ENCODE peak calls at places on chromosome X, in eight cellular contexts. One of them, this sample, is unnamed.
A peak's percentile ranks its signal among the peaks of the same experiment; 100 is the strongest.

GRCh38 chrX:65463550-65463949 is 71.0 kb downstream of the LAS1L start:
- DNase-seq in cardiac muscle cell: peak; percentile 6
- DNase-seq in mammary epithelial cell: no peak
- DNase-seq in lower leg skin: no peak
- DNase-seq in foreskin fibroblast: no peak
- DNase-seq in lower lobe of right lung: no peak
- DNase-seq in pancreas: no peak
- DNase-seq in transverse colon: no peak
- DNase-seq in this sample: no peak

GRCh38 chrX:56978172-56978571 is 17.2 kb downstream of the SPIN3 start:
- DNase-seq in transverse colon: peak; percentile 16
- DNase-seq in foreskin fibroblast: peak; percentile 55
- DNase-seq in cardiac muscle cell: peak; percentile 25
- DNase-seq in mammary epithelial cell: peak; percentile 63
- DNase-seq in pancreas: no peak
- DNase-seq in lower leg skin: no peak
- DNase-seq in lower lobe of right lung: no peak
- DNase-seq in this sample: no peak

GRCh38 chrX:46459603-46460002 is 85.6 kb downstream of the ZNF674 start:
- DNase-seq in transverse colon: no peak
- DNase-seq in lower leg skin: no peak
- DNase-seq in foreskin fibroblast: no peak
- DNase-seq in mammary epithelial cell: no peak
- DNase-seq in pancreas: no peak
- DNase-seq in cardiac muscle cell: no peak
- DNase-seq in lower lobe of right lung: no peak
- DNase-seq in this sample: no peak

GRCh38 chrX:112818114-112819012 is 22.3 kb downstream of the AMOT start:
- DNase-seq in transverse colon: no peak
- DNase-seq in cardiac muscle cell: no peak
- DNase-seq in lower lobe of right lung: no peak
- DNase-seq in mammary epithelial cell: peak; percentile 1
- DNase-seq in pancreas: no peak
- DNase-seq in lower leg skin: no peak
- DNase-seq in foreskin fibroblast: no peak
- DNase-seq in this sample: no peak

GRCh38 chrX:151975736-151976275 is 1.3 kb upstream of the GABRE start:
- DNase-seq in foreskin fibroblast: no peak
- DNase-seq in cardiac muscle cell: no peak
- DNase-seq in lower leg skin: peak; percentile 53
- DNase-seq in lower lobe of right lung: no peak
- DNase-seq in transverse colon: no peak
- DNase-seq in pancreas: no peak
- DNase-seq in mammary epithelial cell: no peak
- DNase-seq in this sample: no peak

GRCh38 chrX:28058906-28059305 is 77.7 kb upstream of the DCAF8L1 start:
- DNase-seq in lower leg skin: no peak
- DNase-seq in foreskin fibroblast: no peak
- DNase-seq in pancreas: no peak
- DNase-seq in cardiac muscle cell: peak; percentile 23
- DNase-seq in transverse colon: peak; percentile 38
- DNase-seq in mammary epithelial cell: no peak
- DNase-seq in lower lobe of right lung: no peak
- DNase-seq in this sample: no peak

GRCh38 chrX:10030570-10030969 is 63.4 kb downstream of the CLDN34 start:
- DNase-seq in mammary epithelial cell: no peak
- DNase-seq in cardiac muscle cell: no peak
- DNase-seq in pancreas: no peak
- DNase-seq in foreskin fibroblast: peak; percentile 30
- DNase-seq in lower lobe of right lung: no peak
- DNase-seq in lower leg skin: no peak
- DNase-seq in transverse colon: no peak
- DNase-seq in this sample: no peak

GRCh38 chrX:122934131-122934530 is 249.9 kb upstream of the GRIA3 start:
- DNase-seq in foreskin fibroblast: peak; percentile 2
- DNase-seq in lower leg skin: no peak
- DNase-seq in cardiac muscle cell: no peak
- DNase-seq in pancreas: no peak
- DNase-seq in lower lobe of right lung: no peak
- DNase-seq in mammary epithelial cell: no peak
- DNase-seq in transverse colon: no peak
- DNase-seq in this sample: no peak

GRCh38 chrX:119417842-119418241 is 18.7 kb downstream of the SLC25A43 start:
- DNase-seq in pancreas: no peak
- DNase-seq in foreskin fibroblast: peak; percentile 21
- DNase-seq in lower leg skin: no peak
- DNase-seq in transverse colon: no peak
- DNase-seq in cardiac muscle cell: no peak
- DNase-seq in lower lobe of right lung: no peak
- DNase-seq in mammary epithelial cell: no peak
- DNase-seq in this sample: no peak

GRCh38 chrX:132037479-132037993 is 14.4 kb downstream of the STK26 start:
- DNase-seq in lower lobe of right lung: no peak
- DNase-seq in pancreas: no peak
- DNase-seq in foreskin fibroblast: no peak
- DNase-seq in cardiac muscle cell: no peak
- DNase-seq in lower leg skin: no peak
- DNase-seq in transverse colon: no peak
- DNase-seq in mammary epithelial cell: no peak
- DNase-seq in this sample: no peak

GRCh38 chrX:1387141-1387776 is 4.7 kb downstream of the SLC25A6 start:
- DNase-seq in lower lobe of right lung: peak; percentile 44
- DNase-seq in pancreas: no peak
- DNase-seq in transverse colon: no peak
- DNase-seq in mammary epithelial cell: no peak
- DNase-seq in foreskin fibroblast: no peak
- DNase-seq in lower leg skin: no peak
- DNase-seq in cardiac muscle cell: no peak
- DNase-seq in this sample: no peak

GRCh38 chrX:31423575-31424284 is 351.9 kb upstream of the FTHL17 start:
- DNase-seq in lower lobe of right lung: no peak
- DNase-seq in lower leg skin: no peak
- DNase-seq in foreskin fibroblast: peak; percentile 68
- DNase-seq in mammary epithelial cell: peak; percentile 20
- DNase-seq in cardiac muscle cell: peak; percentile 76
- DNase-seq in transverse colon: peak; percentile 19
- DNase-seq in pancreas: peak; percentile 18
- DNase-seq in this sample: no peak

GRCh38 chrX:78130396-78130795 is 9.1 kb downstream of the TAF9B start:
- DNase-seq in pancreas: no peak
- DNase-seq in transverse colon: no peak
- DNase-seq in lower lobe of right lung: no peak
- DNase-seq in foreskin fibroblast: no peak
- DNase-seq in cardiac muscle cell: no peak
- DNase-seq in lower leg skin: no peak
- DNase-seq in mammary epithelial cell: no peak
- DNase-seq in this sample: no peak

GRCh38 chrX:39196192-39197102 is 395.2 kb downstream of the MID1IP1 start:
- DNase-seq in pancreas: peak; percentile 22
- DNase-seq in mammary epithelial cell: peak; percentile 72
- DNase-seq in foreskin fibroblast: peak; percentile 39
- DNase-seq in cardiac muscle cell: peak; percentile 36
- DNase-seq in transverse colon: peak; percentile 29
- DNase-seq in lower lobe of right lung: no peak
- DNase-seq in lower leg skin: no peak
- DNase-seq in this sample: no peak

GRCh38 chrX:66914082-66914481 is 275.2 kb upstream of the EDA2R start:
- DNase-seq in foreskin fibroblast: peak; percentile 0
- DNase-seq in lower lobe of right lung: no peak
- DNase-seq in transverse colon: peak; percentile 19
- DNase-seq in cardiac muscle cell: no peak
- DNase-seq in pancreas: no peak
- DNase-seq in lower leg skin: no peak
- DNase-seq in mammary epithelial cell: peak; percentile 1
- DNase-seq in this sample: no peak

GRCh38 chrX:133653363-133653762 is 238.1 kb upstream of the GPC4 start:
- DNase-seq in lower leg skin: no peak
- DNase-seq in transverse colon: no peak
- DNase-seq in foreskin fibroblast: peak; percentile 43
- DNase-seq in mammary epithelial cell: no peak
- DNase-seq in lower lobe of right lung: no peak
- DNase-seq in cardiac muscle cell: no peak
- DNase-seq in pancreas: no peak
- DNase-seq in this sample: no peak

GRCh38 chrX:23304881-23305280 is 29.8 kb upstream of the PTCHD1 start:
- DNase-seq in transverse colon: no peak
- DNase-seq in cardiac muscle cell: no peak
- DNase-seq in foreskin fibroblast: no peak
- DNase-seq in lower leg skin: no peak
- DNase-seq in mammary epithelial cell: no peak
- DNase-seq in lower lobe of right lung: no peak
- DNase-seq in pancreas: no peak
- DNase-seq in this sample: no peak

GRCh38 chrX:109936598-109936997 is 66.3 kb upstream of the TMEM164 start:
- DNase-seq in foreskin fibroblast: no peak
- DNase-seq in pancreas: no peak
- DNase-seq in transverse colon: no peak
- DNase-seq in lower lobe of right lung: no peak
- DNase-seq in lower leg skin: no peak
- DNase-seq in cardiac muscle cell: no peak
- DNase-seq in mammary epithelial cell: no peak
- DNase-seq in this sample: no peak

GRCh38 chrX:151938172-151938571 is 25.5 kb downstream of the MAGEA4 start:
- DNase-seq in lower leg skin: no peak
- DNase-seq in cardiac muscle cell: no peak
- DNase-seq in mammary epithelial cell: peak; percentile 9
- DNase-seq in pancreas: no peak
- DNase-seq in lower lobe of right lung: no peak
- DNase-seq in transverse colon: no peak
- DNase-seq in foreskin fibroblast: no peak
- DNase-seq in this sample: no peak

GRCh38 chrX:7131621-7132020 is 15.9 kb upstream of the STS start:
- DNase-seq in foreskin fibroblast: no peak
- DNase-seq in cardiac muscle cell: no peak
- DNase-seq in lower leg skin: no peak
- DNase-seq in lower lobe of right lung: no peak
- DNase-seq in pancreas: no peak
- DNase-seq in mammary epithelial cell: no peak
- DNase-seq in transverse colon: peak; percentile 22
- DNase-seq in this sample: no peak

GRCh38 chrX:24487576-24487975 is 22.5 kb downstream of the PDK3 start:
- DNase-seq in lower lobe of right lung: no peak
- DNase-seq in lower leg skin: no peak
- DNase-seq in cardiac muscle cell: no peak
- DNase-seq in transverse colon: no peak
- DNase-seq in mammary epithelial cell: no peak
- DNase-seq in pancreas: no peak
- DNase-seq in foreskin fibroblast: no peak
- DNase-seq in this sample: no peak

GRCh38 chrX:83004012-83004411 is 504.1 kb upstream of the POU3F4 start:
- DNase-seq in transverse colon: no peak
- DNase-seq in foreskin fibroblast: no peak
- DNase-seq in pancreas: no peak
- DNase-seq in cardiac muscle cell: no peak
- DNase-seq in lower leg skin: no peak
- DNase-seq in mammary epithelial cell: no peak
- DNase-seq in lower lobe of right lung: no peak
- DNase-seq in this sample: no peak

DNA sequence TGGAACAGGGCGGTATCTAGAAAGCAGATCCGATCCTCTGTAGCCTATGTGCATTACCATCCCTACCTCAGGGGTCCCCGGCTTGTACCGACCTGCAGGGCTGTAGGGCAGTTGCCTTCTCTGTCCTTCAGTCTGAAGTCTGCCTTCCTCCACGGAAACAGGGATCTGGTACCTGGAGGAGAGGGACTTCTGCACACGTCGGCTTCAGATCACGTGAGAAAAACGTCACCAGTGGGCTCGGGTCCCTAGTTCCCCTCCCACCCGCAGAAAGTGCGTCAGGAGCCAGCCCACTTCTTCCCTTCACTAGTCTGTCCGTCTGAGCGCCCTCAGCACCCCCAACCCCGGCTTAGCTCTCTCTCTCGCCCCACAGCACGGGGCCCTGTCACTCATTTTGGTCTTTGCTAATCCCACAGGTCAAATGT is at the start of gene TCEAL5:
- DNase-seq in lower lobe of right lung: no peak
- DNase-seq in lower leg skin: no peak
- DNase-seq in pancreas: no peak
- DNase-seq in transverse colon: no peak
- DNase-seq in cardiac muscle cell: no peak
- DNase-seq in foreskin fibroblast: no peak
- DNase-seq in mammary epithelial cell: no peak
- DNase-seq in this sample: no peak
- H3K4me3 ChIP-seq in lower lobe of right lung: no peak within 1 kb of the TSS
- H3K4me3 ChIP-seq in lower leg skin: no peak within 1 kb of the TSS
- H3K4me3 ChIP-seq in pancreas: no peak within 1 kb of the TSS
- H3K4me3 ChIP-seq in transverse colon: no peak within 1 kb of the TSS
- H3K4me3 ChIP-seq in cardiac muscle cell: no peak within 1 kb of the TSS
- H3K4me3 ChIP-seq in foreskin fibroblast: no peak within 1 kb of the TSS
- H3K4me3 ChIP-seq in mammary epithelial cell: no peak within 1 kb of the TSS
- H3K4me3 ChIP-seq in this sample: no peak within 1 kb of the TSS

GRCh38 chrX:11683057-11683456 is 17.3 kb upstream of the ARHGAP6 start:
- DNase-seq in foreskin fibroblast: no peak
- DNase-seq in mammary epithelial cell: no peak
- DNase-seq in lower leg skin: no peak
- DNase-seq in lower lobe of right lung: no peak
- DNase-seq in transverse colon: no peak
- DNase-seq in pancreas: no peak
- DNase-seq in cardiac muscle cell: no peak
- DNase-seq in this sample: no peak

GRCh38 chrX:11672213-11672612 is 6.5 kb upstream of the ARHGAP6 start:
- DNase-seq in lower leg skin: no peak
- DNase-seq in pancreas: no peak
- DNase-seq in mammary epithelial cell: no peak
- DNase-seq in cardiac muscle cell: no peak
- DNase-seq in foreskin fibroblast: no peak
- DNase-seq in transverse colon: no peak
- DNase-seq in lower lobe of right lung: no peak
- DNase-seq in this sample: no peak

GRCh38 chrX:11678174-11678573 is 12.5 kb upstream of the ARHGAP6 start:
- DNase-seq in cardiac muscle cell: peak; percentile 10
- DNase-seq in lower leg skin: no peak
- DNase-seq in transverse colon: no peak
- DNase-seq in foreskin fibroblast: peak; percentile 33
- DNase-seq in pancreas: no peak
- DNase-seq in mammary epithelial cell: no peak
- DNase-seq in lower lobe of right lung: no peak
- DNase-seq in this sample: no peak
- TF ChIP-seq CTCF in cardiac muscle cell: peak; percentile 41
- TF ChIP-seq CTCF in lower leg skin: no peak
- TF ChIP-seq CTCF in transverse colon: peak; percentile 14
- TF ChIP-seq CTCF in foreskin fibroblast: peak; percentile 28
- TF ChIP-seq CTCF in pancreas: no peak
- TF ChIP-seq CTCF in mammary epithelial cell: peak; percentile 50
- TF ChIP-seq CTCF in lower lobe of right lung: no peak
- TF ChIP-seq CTCF in this sample: peak; percentile 24

GRCh38 chrX:54494970-54495813 is 842 bp downstream of the FGD1 start:
- DNase-seq in mammary epithelial cell: peak; percentile 17
- DNase-seq in foreskin fibroblast: peak; percentile 55
- DNase-seq in lower leg skin: no peak
- DNase-seq in lower lobe of right lung: peak; percentile 43
- DNase-seq in pancreas: no peak
- DNase-seq in cardiac muscle cell: peak; percentile 34
- DNase-seq in transverse colon: no peak
- DNase-seq in this sample: no peak
- H3K4me3 ChIP-seq in mammary epithelial cell: peak overlapping the region; percentile 54
- H3K4me3 ChIP-seq in foreskin fibroblast: peak overlapping the region; percentile 69
- H3K4me3 ChIP-seq in lower leg skin: peak overlapping the region; percentile 47
- H3K4me3 ChIP-seq in lower lobe of right lung: peak overlapping the region; percentile 62
- H3K4me3 ChIP-seq in pancreas: peak overlapping the region; percentile 40
- H3K4me3 ChIP-seq in cardiac muscle cell: peak overlapping the region; percentile 76
- H3K4me3 ChIP-seq in transverse colon: peak overlapping the region; percentile 58
- H3K4me3 ChIP-seq in this sample: peak overlapping the region; percentile 64

GRCh38 chrX:8873956-8874355 is 72.8 kb upstream of the FAM9A start:
- DNase-seq in lower lobe of right lung: no peak
- DNase-seq in lower leg skin: no peak
- DNase-seq in mammary epithelial cell: no peak
- DNase-seq in transverse colon: no peak
- DNase-seq in foreskin fibroblast: no peak
- DNase-seq in pancreas: no peak
- DNase-seq in cardiac muscle cell: no peak
- DNase-seq in this sample: no peak

GRCh38 chrX:8879750-8880149 is 78.6 kb upstream of the FAM9A start:
- DNase-seq in lower leg skin: no peak
- DNase-seq in cardiac muscle cell: no peak
- DNase-seq in mammary epithelial cell: peak; percentile 4
- DNase-seq in pancreas: no peak
- DNase-seq in foreskin fibroblast: peak; percentile 27
- DNase-seq in lower lobe of right lung: peak; percentile 24
- DNase-seq in transverse colon: peak; percentile 11
- DNase-seq in this sample: no peak
- TF ChIP-seq CTCF in lower leg skin: no peak
- TF ChIP-seq CTCF in cardiac muscle cell: peak; percentile 60
- TF ChIP-seq CTCF in mammary epithelial cell: peak; percentile 66
- TF ChIP-seq CTCF in pancreas: peak; percentile 26
- TF ChIP-seq CTCF in foreskin fibroblast: peak; percentile 49
- TF ChIP-seq CTCF in lower lobe of right lung: peak; percentile 52
- TF ChIP-seq CTCF in transverse colon: peak; percentile 22
- TF ChIP-seq CTCF in this sample: peak; percentile 40

This sample was measured in AG04449.